ENCODE peak calls at places on chromosome 9, in eight cellular contexts. C is hippocampal formation; I is sciatic nerve; R is AG04450; B is neuronal stem cell; Z is stimulated activated naive CD4-positive, alpha-beta T cell; J is T47D; Y is NCI-H345. Q is an unnamed sample.

GRCh38 chr9:123686849-123687233 is 243.1 kb downstream of the DENND1A start:
- DNase-seq in C (no peak), I (no peak), R (no peak), B (no peak), Z (no peak), J (no peak), Y (no peak), Q (no peak)

GRCh38 chr9:4160284-4160683 is 139.6 kb downstream of the GLIS3 start:
- DNase-seq in C (no peak), I (no peak), R (no peak), B (no peak), Z (no peak), J (no peak), Y (no peak), Q (no peak)

GRCh38 chr9:136019041-136019680 is 58.0 kb upstream of the UBAC1 start:
- DNase-seq in C (no peak), I (no peak), R (no peak), B (no peak), Z (no peak), J (no peak), Y (no peak), Q (no peak)

GRCh38 chr9:94298949-94299599 is 29.4 kb downstream of the NUTM2F start:
- DNase-seq in C (peak; percentile 41), I (no peak), R (no peak), B (no peak), Z (no peak), J (no peak), Y (no peak), Q (no peak)

GRCh38 chr9:114691046-114691955 is 9.3 kb upstream of the TEX48 start:
- DNase-seq in C (no peak), I (no peak), R (peak; percentile 62), B (no peak), Z (peak; percentile 7), J (no peak), Y (no peak), Q (no peak)

GRCh38 chr9:136943291-136944093 is 1.0 kb downstream of the FBXW5 start:
- DNase-seq in C (no peak), I (peak; percentile 74), R (no peak), B (no peak), Z (no peak), J (peak; percentile 77), Y (peak; percentile 25), Q (peak; percentile 44)

GRCh38 chr9:75096796-75097195 is 8.5 kb downstream of the OSTF1 start:
- DNase-seq in C (no peak), I (no peak), R (no peak), B (no peak), Z (no peak), J (no peak), Y (no peak), Q (no peak)

GRCh38 chr9:136187683-136188586 is 17.0 kb downstream of the LHX3 start:
- DNase-seq in C (no peak), I (no peak), R (no peak), B (no peak), Z (no peak), J (no peak), Y (no peak), Q (no peak)

GRCh38 chr9:136740971-136741884 is 1.5 kb downstream of the LCN10 start:
- DNase-seq in C (no peak), I (no peak), R (no peak), B (no peak), Z (no peak), J (no peak), Y (no peak), Q (no peak)

GRCh38 chr9:3028535-3028934 is 184.6 kb upstream of the PUM3 start:
- DNase-seq in C (no peak), I (no peak), R (no peak), B (no peak), Z (no peak), J (no peak), Y (no peak), Q (no peak)

GRCh38 chr9:127884427-127884911 is 7.0 kb upstream of the AK1 start:
- DNase-seq in C (no peak), I (no peak), R (no peak), B (no peak), Z (no peak), J (no peak), Y (peak; percentile 80), Q (no peak)

GRCh38 chr9:127180457-127181314 is 58.3 kb upstream of the ANGPTL2 start:
- DNase-seq in C (no peak), I (peak; percentile 54), R (no peak), B (no peak), Z (no peak), J (no peak), Y (peak; percentile 47), Q (no peak)

GRCh38 chr9:137064027-137064879 is 6.1 kb downstream of the SAPCD2 start:
- DNase-seq in C (peak; percentile 25), I (peak; percentile 86), R (no peak), B (no peak), Z (no peak), J (peak; percentile 78), Y (peak; percentile 56), Q (peak; percentile 72)

GRCh38 chr9:95822583-95823431 is 52.7 kb upstream of the ERCC6L2 start:
- DNase-seq in C (no peak), I (no peak), R (peak; percentile 91), B (no peak), Z (no peak), J (no peak), Y (no peak), Q (no peak)

GRCh38 chr9:17484906-17485305 is 94.0 kb upstream of the SH3GL2 start:
- DNase-seq in C (no peak), I (no peak), R (no peak), B (no peak), Z (no peak), J (no peak), Y (no peak), Q (no peak)

GRCh38 chr9:136086213-136086881 is 8.7 kb downstream of the NACC2 start:
- DNase-seq in C (no peak), I (no peak), R (no peak), B (no peak), Z (no peak), J (no peak), Y (no peak), Q (no peak)

GRCh38 chr9:86163503-86163902 is 64.1 kb upstream of the GOLM1 start:
- DNase-seq in C (no peak), I (no peak), R (no peak), B (no peak), Z (no peak), J (no peak), Y (no peak), Q (no peak)

GRCh38 chr9:89787595-89787994 is 182.8 kb downstream of the GADD45G start:
- DNase-seq in C (no peak), I (no peak), R (no peak), B (no peak), Z (no peak), J (no peak), Y (no peak), Q (no peak)

GRCh38 chr9:129069128-129069824 is 11.6 kb upstream of the DOLPP1 start:
- DNase-seq in C (peak; percentile 0), I (no peak), R (no peak), B (no peak), Z (peak; percentile 26), J (no peak), Y (no peak), Q (peak; percentile 32)

GRCh38 chr9:120875643-120875953 is 1.4 kb downstream of the PHF19 start:
- DNase-seq in C (no peak), I (no peak), R (no peak), B (no peak), Z (no peak), J (no peak), Y (no peak), Q (no peak)

Q was measured in Caco-2.